ENCODE peak calls at places on chromosomes 5 and 9, in five cellular contexts. O, F, U, L and Q are unnamed samples.
A peak's percentile ranks its signal among the peaks of the same experiment; 100 is the strongest.

GRCh38 chr5:146084376-146084775 is 21.0 kb downstream of the PLAC8L1 start:
- DNase-seq in O (no peak), F (no peak), U (no peak), L (no peak), Q (no peak)

GRCh38 chr9:93049491-93049890 is 9.0 kb upstream of the SUSD3 start:
- DNase-seq in O (no peak), F (no peak), U (no peak), L (no peak), Q (no peak)

GRCh38 chr5:73596705-73597328 is 29.2 kb upstream of the ARHGEF28 start:
- DNase-seq in O (peak; percentile 56), F (peak; percentile 78), U (no peak), L (no peak), Q (peak; percentile 71)

GRCh38 chr9:133199648-133200321 is 9.3 kb downstream of the OBP2B start:
- DNase-seq in O (peak; percentile 11), F (no peak), U (no peak), L (no peak), Q (no peak)

GRCh38 chr5:99019812-99020697 is 91.2 kb upstream of the CHD1 start:
- DNase-seq in O (peak; percentile 97), F (peak; percentile 40), U (no peak), L (peak; percentile 75), Q (peak; percentile 64)

GRCh38 chr9:105697871-105698270 is 3.5 kb downstream of the TMEM38B start:
- DNase-seq in O (no peak), F (no peak), U (no peak), L (no peak), Q (peak; percentile 45)

GRCh38 chr9:92665836-92666235 is 4.1 kb downstream of the IPPK start:
- DNase-seq in O (no peak), F (no peak), U (no peak), L (no peak), Q (no peak)

GRCh38 chr5:141476132-141476909 is 555 bp downstream of the PCDHGC3 start:
- DNase-seq in O (peak; percentile 82), F (peak; percentile 16), U (peak; percentile 78), L (peak; percentile 79), Q (peak; percentile 71)

GRCh38 chr9:131178382-131178781 is 53.0 kb downstream of the NUP214 start:
- DNase-seq in O (peak; percentile 60), F (peak; percentile 67), U (peak; percentile 63), L (peak; percentile 36), Q (peak; percentile 65)

GRCh38 chr9:33170464-33171156 is 3.5 kb upstream of the B4GALT1 start:
- DNase-seq in O (peak; percentile 49), F (peak; percentile 66), U (peak; percentile 73), L (no peak), Q (peak; percentile 53)

GRCh38 chr9:134215395-134215708 is 51.0 kb upstream of the RNU6ATAC start:
- DNase-seq in O (no peak), F (no peak), U (no peak), L (no peak), Q (no peak)

GRCh38 chr5:91151947-91152346 is 231.2 kb downstream of the ARRDC3 start:
- DNase-seq in O (peak; percentile 87), F (peak; percentile 66), U (peak; percentile 74), L (peak; percentile 81), Q (peak; percentile 92)

GRCh38 chr9:7534211-7534935 is 265.2 kb downstream of the DMAC1 start:
- DNase-seq in O (no peak), F (no peak), U (no peak), L (no peak), Q (no peak)

GRCh38 chr5:78778538-78778937 is 130.0 kb upstream of the LHFPL2 start:
- DNase-seq in O (peak; percentile 76), F (no peak), U (no peak), L (no peak), Q (peak; percentile 25)

GRCh38 chr5:134223406-134224251 is 2.2 kb downstream of the PPP2CA start:
- DNase-seq in O (peak; percentile 63), F (peak; percentile 24), U (no peak), L (no peak), Q (peak; percentile 33)

GRCh38 chr5:137415231-137415681 is 83.9 kb downstream of the SPOCK1 start:
- DNase-seq in O (peak; percentile 87), F (no peak), U (no peak), L (peak; percentile 75), Q (peak; percentile 68)

GRCh38 chr9:15961217-15961616 is 408.4 kb downstream of the CCDC171 start:
- DNase-seq in O (peak; percentile 12), F (no peak), U (no peak), L (no peak), Q (no peak)

GRCh38 chr5:158616707-158617106 is 483.0 kb downstream of the EBF1 start:
- DNase-seq in O (no peak), F (no peak), U (no peak), L (no peak), Q (no peak)

GRCh38 chr5:158623971-158624370 is 475.7 kb downstream of the EBF1 start:
- DNase-seq in O (no peak), F (no peak), U (no peak), L (no peak), Q (no peak)

GRCh38 chr5:158619083-158619788 is 480.5 kb downstream of the EBF1 start:
- DNase-seq in O (peak; percentile 6), F (no peak), U (no peak), L (no peak), Q (no peak)

GRCh38 chr5:158621381-158621780 is 478.3 kb downstream of the EBF1 start:
- DNase-seq in O (peak; percentile 4), F (no peak), U (no peak), L (no peak), Q (no peak)
- H3K4me3 ChIP-seq in O (no peak overlapping the region), F (no peak overlapping the region), U (no peak overlapping the region), L (no peak overlapping the region), Q (no peak overlapping the region)

GRCh38 chr5:14595189-14595588 is 13.6 kb downstream of the OTULINL start:
- DNase-seq in O (no peak), F (no peak), U (no peak), L (no peak), Q (no peak)
- H3K4me3 ChIP-seq in O (no peak overlapping the region), F (no peak overlapping the region), U (no peak overlapping the region), L (no peak overlapping the region), Q (no peak overlapping the region)

DNA sequence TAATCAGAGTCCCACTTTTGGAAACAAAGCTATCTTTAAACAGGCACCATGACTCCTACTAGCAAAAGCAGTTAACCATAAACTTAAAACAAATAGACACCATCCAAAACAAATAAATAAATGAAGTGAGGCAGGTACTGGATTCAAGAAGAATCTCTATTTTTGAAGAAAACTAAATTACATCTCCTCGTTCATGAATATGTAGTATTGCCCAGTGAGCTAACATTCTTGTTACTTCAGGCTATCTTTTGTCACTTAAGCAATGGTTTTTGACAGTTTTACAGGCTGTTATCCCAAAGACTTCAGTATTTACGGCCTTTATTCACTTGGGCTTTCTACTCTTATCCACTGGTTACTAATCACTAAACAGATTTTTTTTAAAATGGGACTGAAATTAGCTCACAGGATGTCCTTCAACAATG is 242.5 kb downstream of the MLLT3 start:
- DNase-seq in O (no peak), F (no peak), U (no peak), L (no peak), Q (no peak)
- H3K4me3 ChIP-seq in O (no peak overlapping the region), F (no peak overlapping the region), U (no peak overlapping the region), L (no peak overlapping the region), Q (no peak overlapping the region)

DNA sequence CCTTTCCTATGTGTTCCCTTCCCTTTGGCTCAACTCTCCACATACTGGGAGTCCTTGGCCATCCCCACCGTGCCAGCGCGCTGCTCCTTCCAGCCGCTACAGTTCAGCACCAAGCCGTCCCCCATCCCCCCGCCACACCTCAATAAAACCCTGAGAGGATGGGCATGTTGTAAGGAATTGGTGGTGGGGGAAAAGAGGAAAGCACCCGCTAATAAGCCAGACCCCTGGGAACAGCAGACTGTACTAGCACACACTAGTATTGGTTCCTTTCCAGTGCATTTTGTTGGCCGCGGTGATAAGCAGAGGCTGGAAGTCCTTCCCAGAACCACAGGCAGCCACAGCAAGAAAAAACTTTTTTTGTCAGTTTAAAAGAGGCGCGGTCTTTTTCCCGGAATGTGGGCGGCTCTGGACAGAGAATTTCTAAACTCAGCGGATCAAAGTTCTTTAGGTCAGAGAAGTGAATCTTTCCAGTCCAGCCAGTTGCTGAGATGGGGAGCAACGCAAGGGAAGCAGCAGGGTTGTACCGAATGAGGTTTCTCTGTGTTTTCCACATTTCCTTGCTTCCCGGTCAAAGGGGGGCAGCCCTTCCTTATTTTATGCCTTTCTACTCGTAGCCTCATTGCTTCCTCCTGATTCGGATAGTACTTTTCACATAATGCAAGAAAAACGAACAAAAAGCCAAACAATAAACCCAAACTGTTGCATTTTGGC is 2.1 kb downstream of the CHSY3 start:
- DNase-seq in O (peak; percentile 71), F (no peak), U (peak; percentile 55), L (peak; percentile 17), Q (peak; percentile 1)
- H3K4me3 ChIP-seq in O (peak overlapping the region; percentile 67), F (peak overlapping the region; percentile 72), U (peak overlapping the region; percentile 84), L (peak overlapping the region; percentile 2), Q (no peak overlapping the region)

GRCh38 chr9:97852001-97852398 is 1.0 kb upstream of the FOXE1 start:
- DNase-seq in O (no peak), F (no peak), U (no peak), L (no peak), Q (no peak)

GRCh38 chr9:97854696-97855485 is 1.9 kb downstream of the FOXE1 start:
- DNase-seq in O (no peak), F (no peak), U (no peak), L (no peak), Q (no peak)

GRCh38 chr9:97852399-97853055 is 499 bp upstream of the FOXE1 start:
- DNase-seq in O (no peak), F (no peak), U (no peak), L (no peak), Q (no peak)

GRCh38 chr9:97853844-97854695 is 1.0 kb downstream of the FOXE1 start:
- DNase-seq in O (peak; percentile 37), F (peak; percentile 87), U (no peak), L (peak; percentile 57), Q (peak; percentile 77)

DNA sequence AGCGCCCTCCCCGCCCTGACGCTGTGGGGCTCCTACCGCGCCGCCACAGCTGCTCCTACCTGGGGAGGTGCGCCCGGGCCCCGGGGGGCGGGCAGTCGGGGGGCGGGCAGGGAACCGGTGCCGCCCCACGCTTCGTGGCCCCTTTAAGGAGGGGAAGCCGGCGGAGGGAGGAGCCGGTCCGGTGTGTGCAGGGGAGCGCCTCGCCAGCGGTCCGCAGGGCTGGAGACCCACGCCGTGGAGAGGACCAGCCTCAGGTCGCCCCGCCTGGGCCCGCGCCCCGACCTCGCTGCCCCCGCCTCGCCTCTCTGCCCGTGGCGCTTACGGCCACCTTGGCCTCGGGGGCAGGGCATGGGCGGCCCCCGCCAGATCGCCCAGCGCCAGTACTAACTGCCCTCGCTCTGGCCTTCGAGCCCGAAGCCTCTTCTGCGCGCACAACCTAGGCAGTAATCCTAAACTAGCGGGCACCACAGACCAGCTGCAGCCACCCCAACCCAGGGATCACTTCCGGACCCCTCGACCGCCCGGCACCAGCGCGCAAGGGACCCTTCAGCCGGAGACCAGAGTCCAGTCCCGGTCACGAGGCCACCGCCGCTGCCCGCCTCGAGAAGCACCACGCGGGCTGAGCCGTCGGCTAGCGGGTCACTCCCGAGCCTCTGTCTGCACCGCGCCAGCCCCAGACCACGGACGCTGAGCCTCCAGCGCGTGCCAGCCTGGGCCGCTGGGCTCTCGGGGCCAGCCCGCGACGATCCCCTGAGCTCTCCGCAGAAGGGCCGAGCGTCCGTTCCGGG is at the start of gene FOXE1:
- DNase-seq in O (no peak), F (peak; percentile 31), U (no peak), L (peak; percentile 35), Q (peak; percentile 24)
- H3K4me3 ChIP-seq in O (no peak within 1 kb of the TSS), F (peak within 1 kb of the TSS; percentile 74), U (no peak within 1 kb of the TSS), L (peak within 1 kb of the TSS; percentile 36), Q (peak within 1 kb of the TSS; percentile 51)

GRCh38 chr5:140342287-140342686 is 4.1 kb downstream of the HBEGF start:
- DNase-seq in O (no peak), F (no peak), U (peak; percentile 58), L (no peak), Q (no peak)
- H3K4me3 ChIP-seq in O (no peak overlapping the region), F (no peak overlapping the region), U (no peak overlapping the region), L (no peak overlapping the region), Q (no peak overlapping the region)